ENCODE peak calls at places on chromosomes 13 and 19, in six cellular contexts. T is pancreas, M is heart right ventricle, Z is mucosa of descending colon, S is Panc1, B is K562. P is an unnamed sample.
A peak's percentile ranks its signal among the peaks of the same experiment; 100 is the strongest.

GRCh38 chr19:19615086-19615485 is 3.4 kb downstream of the PBX4 start:
- ATAC-seq in S (no peak), T (no peak), M (no peak), Z (no peak), B (no peak), P (no peak)

GRCh38 chr13:85497652-85498051 is 301.6 kb downstream of the SLITRK6 start:
- ATAC-seq in Z (no peak), M (no peak), S (no peak), T (no peak), B (no peak), P (no peak)

GRCh38 chr13:27783111-27783510 is 9.2 kb upstream of the GSX1 start:
- ATAC-seq in M (no peak), S (no peak), Z (no peak), T (peak; percentile 72), B (no peak), P (no peak)

GRCh38 chr13:19646062-19646461 is 12.6 kb downstream of the MPHOSPH8 start:
- ATAC-seq in M (no peak), B (peak; percentile 79), T (no peak), S (no peak), Z (no peak), P (no peak)

GRCh38 chr13:107025991-107026390 is 458.1 kb upstream of the ARGLU1 start:
- ATAC-seq in B (no peak), T (peak; percentile 92), M (peak; percentile 90), Z (no peak), S (no peak), P (peak; percentile 72)

GRCh38 chr19:36421749-36422481 is 3.5 kb upstream of the ZFP82 start:
- ATAC-seq in S (no peak), B (no peak), Z (no peak), M (no peak), T (no peak), P (no peak)

GRCh38 chr19:19529783-19530422 is 1.2 kb downstream of the YJEFN3 start:
- ATAC-seq in S (no peak), Z (no peak), T (no peak), B (no peak), M (no peak), P (no peak)

GRCh38 chr13:99630269-99630898 is 129.1 kb downstream of the TM9SF2 start:
- ATAC-seq in M (peak; percentile 88), S (no peak), T (no peak), B (no peak), Z (no peak), P (peak; percentile 71)

DNA sequence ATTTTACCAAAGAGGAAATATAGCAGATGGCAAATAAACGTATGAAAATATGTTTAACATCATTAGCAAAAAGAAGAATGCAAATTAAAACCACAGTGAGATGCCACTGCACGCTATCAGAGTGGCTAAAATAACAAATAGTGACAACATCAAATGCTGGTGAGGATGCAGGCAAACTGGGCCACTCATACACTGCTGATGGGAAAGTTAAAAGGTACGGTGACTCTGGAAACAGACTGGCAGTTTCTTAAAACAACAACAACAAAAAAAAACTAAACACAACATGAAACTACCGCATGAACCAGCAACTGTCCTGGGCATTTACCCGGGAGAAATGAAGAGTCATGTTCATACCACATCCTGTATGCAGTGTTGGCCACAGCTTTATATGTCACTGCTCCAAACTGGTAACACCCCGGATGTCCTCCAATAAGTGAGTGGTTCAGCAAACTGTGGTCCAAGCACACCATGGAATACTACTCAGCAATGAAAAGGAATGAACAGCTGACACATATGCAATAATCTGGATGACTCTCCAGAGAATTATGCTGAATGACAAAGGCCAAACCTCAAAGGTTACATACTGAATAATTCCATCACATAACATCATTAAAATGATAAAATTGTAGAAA is 22.3 kb downstream of the EPS15L1 start:
- ATAC-seq in T (no peak), B (no peak), Z (peak; percentile 52), M (no peak), S (no peak), P (no peak)
- H3K4me1 ChIP-seq in T (peaks cover 16% of the 10 kb centered on the region), B (peaks cover 15% of the 10 kb centered on the region), Z (peaks cover 3% of the 10 kb centered on the region), M (peaks cover 72% of the 10 kb centered on the region), S (peaks cover 6% of the 10 kb centered on the region), P (peaks cover 22% of the 10 kb centered on the region)

DNA sequence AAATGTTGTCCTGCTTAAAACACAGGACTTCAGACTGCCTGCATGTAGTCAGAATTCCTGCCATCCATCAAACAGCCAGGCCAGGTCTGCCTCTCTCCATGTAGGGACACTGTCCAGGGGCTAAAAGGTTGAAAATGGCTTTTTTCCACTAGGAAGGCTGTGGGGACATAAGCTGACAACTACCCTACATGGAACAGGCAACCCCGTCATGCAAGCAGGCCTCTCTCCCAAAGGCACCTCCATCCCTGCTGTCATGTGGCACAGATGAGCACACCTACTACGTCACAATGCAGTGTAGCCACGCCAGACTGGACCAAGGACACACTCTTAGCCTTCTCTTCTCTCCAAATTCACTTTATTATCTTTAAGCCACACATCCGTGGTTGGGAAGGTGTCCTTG is 40.8 kb downstream of the LATS2 start:
- ATAC-seq in B (no peak), Z (no peak), M (peak; percentile 61), T (no peak), S (no peak), P (no peak)
- H3K4me1 ChIP-seq in B (peaks cover 6% of the 10 kb centered on the region), Z (peaks cover 8% of the 10 kb centered on the region), M (peaks cover 54% of the 10 kb centered on the region), T (peaks cover 5% of the 10 kb centered on the region), S (peaks cover 5% of the 10 kb centered on the region), P (peaks cover 15% of the 10 kb centered on the region)

DNA sequence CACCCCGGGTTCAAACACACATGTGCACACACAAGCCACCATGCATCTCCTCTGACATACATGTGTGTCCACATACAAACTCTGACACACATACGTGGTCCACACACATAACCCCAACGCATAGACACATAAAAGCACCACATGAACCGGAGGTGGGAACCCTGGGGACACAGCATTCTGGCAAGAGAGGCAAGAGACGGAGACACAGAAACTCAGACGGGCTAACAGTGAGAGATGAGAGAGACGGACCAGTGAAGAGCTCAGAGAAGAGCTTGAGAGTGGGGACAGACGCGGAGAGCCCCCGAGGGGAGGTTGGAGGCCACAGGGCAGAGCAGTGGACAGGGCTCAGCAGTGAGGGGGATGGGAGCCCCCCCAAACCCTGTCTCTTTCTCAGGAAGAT is 9.3 kb upstream of the ERFL start:
- ATAC-seq in Z (no peak), T (no peak), M (no peak), S (peak; percentile 32), B (no peak), P (no peak)
- H3K4me1 ChIP-seq in Z (peaks cover 8% of the 10 kb centered on the region), T (no peaks in the 10 kb centered on the region), M (no peaks in the 10 kb centered on the region), S (no peaks in the 10 kb centered on the region), B (peaks cover 65% of the 10 kb centered on the region), P (peaks cover 38% of the 10 kb centered on the region)

DNA sequence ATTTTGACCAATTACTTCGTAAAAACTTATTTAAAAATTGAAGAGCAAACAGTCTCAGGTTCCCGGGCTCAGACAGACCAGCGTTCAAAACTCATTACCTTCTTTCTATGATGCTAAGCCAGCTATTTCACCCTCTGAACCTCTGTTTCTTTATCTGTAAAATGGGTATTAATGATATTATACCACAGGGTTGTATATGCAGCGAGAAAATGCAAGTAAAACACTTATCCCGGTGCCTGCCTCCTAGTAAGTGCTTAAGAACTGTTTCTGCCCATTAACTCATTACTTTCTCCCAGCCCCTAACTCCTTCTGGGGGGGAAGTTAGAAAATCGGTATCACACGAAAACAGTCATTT is 410 bp upstream of the PAK4 start:
- ATAC-seq in T (no peak), Z (no peak), S (no peak), B (no peak), M (no peak), P (no peak)
- H3K4me1 ChIP-seq in T (peaks cover 29% of the 10 kb centered on the region), Z (peaks cover 38% of the 10 kb centered on the region), S (peaks cover 40% of the 10 kb centered on the region), B (peaks cover 26% of the 10 kb centered on the region), M (peaks cover 28% of the 10 kb centered on the region), P (peaks cover 28% of the 10 kb centered on the region)

DNA sequence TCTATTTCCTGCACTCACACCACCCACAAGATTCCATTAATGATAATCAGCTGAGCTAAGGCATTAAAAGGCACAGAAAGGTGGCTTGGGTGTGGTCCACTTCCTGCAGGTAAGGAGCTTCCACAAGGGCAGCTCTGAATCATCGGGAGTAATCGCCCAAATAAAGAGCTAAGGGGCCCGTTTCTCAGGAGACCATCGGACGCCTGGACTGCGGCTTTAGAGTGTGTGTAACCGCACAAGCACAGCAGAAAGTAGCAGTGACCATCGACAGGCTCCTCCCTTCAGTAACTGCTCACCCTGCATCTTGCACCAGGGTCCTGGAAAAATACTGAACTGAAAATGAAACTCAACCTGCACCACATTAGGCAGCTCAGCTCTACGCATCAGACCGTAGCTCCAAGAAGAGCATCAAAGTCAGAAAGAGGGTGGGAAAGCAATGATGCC is 6.0 kb downstream of the STK24 start:
- ATAC-seq in Z (peak; percentile 41), B (peak; percentile 40), S (peak; percentile 82), M (peak; percentile 53), T (peak; percentile 19), P (peak; percentile 24)
- H3K4me1 ChIP-seq in Z (peaks cover 79% of the 10 kb centered on the region), B (peaks cover 29% of the 10 kb centered on the region), S (peaks cover 35% of the 10 kb centered on the region), M (peaks cover 64% of the 10 kb centered on the region), T (peaks cover 63% of the 10 kb centered on the region), P (peaks cover 92% of the 10 kb centered on the region)

DNA sequence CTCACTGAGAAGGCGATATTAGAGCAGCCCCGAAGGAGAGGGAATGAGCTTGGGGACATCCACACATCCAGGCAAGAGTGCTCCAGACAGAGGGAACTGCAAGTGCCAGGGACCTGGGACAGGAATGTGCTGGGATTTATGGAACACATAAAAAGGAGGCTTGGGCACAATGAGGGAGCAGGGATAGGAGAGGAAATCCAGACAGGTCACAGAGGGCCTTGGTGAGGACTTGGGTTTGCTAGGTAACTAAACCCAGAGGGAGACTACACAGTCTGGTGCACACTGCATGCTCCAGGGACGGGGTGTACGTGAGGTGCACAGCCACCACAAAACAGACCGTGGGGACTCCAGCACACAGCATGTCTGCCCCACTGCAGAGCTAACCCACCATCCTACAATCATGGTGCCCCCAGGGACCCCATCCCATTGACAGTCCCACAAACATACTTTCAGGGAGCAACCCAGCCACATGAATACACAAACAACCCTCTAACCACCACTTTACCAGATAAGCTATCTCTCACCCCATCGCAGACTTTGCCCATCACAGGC is 5.6 kb upstream of the ZFP36 start:
- ATAC-seq in S (peak; percentile 2), Z (no peak), B (no peak), T (no peak), M (no peak), P (no peak)
- H3K4me1 ChIP-seq in S (peaks cover 86% of the 10 kb centered on the region), Z (peaks cover 68% of the 10 kb centered on the region), B (peaks cover 75% of the 10 kb centered on the region), T (peaks cover 29% of the 10 kb centered on the region), M (peaks cover 33% of the 10 kb centered on the region), P (peaks cover 83% of the 10 kb centered on the region)

DNA sequence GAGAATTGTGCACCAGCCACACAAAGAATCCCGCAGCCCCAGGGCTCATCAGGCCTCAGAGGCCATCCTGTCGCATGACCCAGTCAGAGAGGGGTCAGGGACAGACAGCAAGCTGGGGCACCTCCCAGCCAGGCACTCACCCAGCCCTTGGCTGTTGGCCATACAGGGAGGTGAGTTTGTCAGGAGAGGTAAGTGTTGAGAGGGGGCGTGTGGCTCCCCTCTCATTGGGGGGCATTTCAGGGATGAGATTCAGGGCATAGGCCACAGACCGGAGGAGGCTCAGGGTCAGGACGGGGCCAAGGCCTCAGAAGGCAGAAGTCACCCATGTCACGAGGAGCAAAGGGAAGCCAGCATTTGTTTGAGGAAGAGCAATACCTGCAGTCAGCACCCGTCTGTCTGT is 37.1 kb downstream of the MYO9B start:
- ATAC-seq in Z (no peak), B (no peak), S (no peak), T (no peak), M (no peak), P (no peak)
- H3K4me1 ChIP-seq in Z (peaks cover 6% of the 10 kb centered on the region), B (peaks cover 24% of the 10 kb centered on the region), S (peaks cover 8% of the 10 kb centered on the region), T (peaks cover 3% of the 10 kb centered on the region), M (peaks cover 21% of the 10 kb centered on the region), P (peaks cover 21% of the 10 kb centered on the region)